ENCODE peak calls at places on chromosome 6, in nine cellular contexts. One of them, this sample, is unnamed.

GRCh38 chr6:17093692-17094091 is 8.2 kb upstream of the STMND1 start:
- DNase-seq in A172: peak
- DNase-seq in activated CD4-positive, alpha-beta T cell treated with anti-CD3 and anti-CD28 coated beads for 48 hours: peak
- DNase-seq in posterior cingulate gyrus: peak
- DNase-seq in M059J: peak
- DNase-seq in Right ventricle myocardium superior: no peak
- DNase-seq in GM12878: no peak
- DNase-seq in CD8-positive, alpha-beta T cell: no peak
- DNase-seq in HFFc6: no peak
- DNase-seq in this sample: no peak

GRCh38 chr6:139325003-139325600 is 33.3 kb upstream of the TXLNB start:
- DNase-seq in A172: no peak
- DNase-seq in activated CD4-positive, alpha-beta T cell treated with anti-CD3 and anti-CD28 coated beads for 48 hours: no peak
- DNase-seq in posterior cingulate gyrus: no peak
- DNase-seq in M059J: no peak
- DNase-seq in Right ventricle myocardium superior: no peak
- DNase-seq in GM12878: no peak
- DNase-seq in CD8-positive, alpha-beta T cell: no peak
- DNase-seq in HFFc6: no peak
- DNase-seq in this sample: no peak

GRCh38 chr6:28235912-28236452 is 10.9 kb downstream of the ZSCAN9 start:
- DNase-seq in A172: no peak
- DNase-seq in activated CD4-positive, alpha-beta T cell treated with anti-CD3 and anti-CD28 coated beads for 48 hours: no peak
- DNase-seq in posterior cingulate gyrus: no peak
- DNase-seq in M059J: no peak
- DNase-seq in Right ventricle myocardium superior: no peak
- DNase-seq in GM12878: no peak
- DNase-seq in CD8-positive, alpha-beta T cell: no peak
- DNase-seq in HFFc6: no peak
- DNase-seq in this sample: no peak

GRCh38 chr6:134201716-134202115 is 116.2 kb downstream of the SGK1 start:
- DNase-seq in A172: no peak
- DNase-seq in activated CD4-positive, alpha-beta T cell treated with anti-CD3 and anti-CD28 coated beads for 48 hours: no peak
- DNase-seq in posterior cingulate gyrus: no peak
- DNase-seq in M059J: no peak
- DNase-seq in Right ventricle myocardium superior: no peak
- DNase-seq in GM12878: no peak
- DNase-seq in CD8-positive, alpha-beta T cell: no peak
- DNase-seq in HFFc6: no peak
- DNase-seq in this sample: no peak

GRCh38 chr6:10719386-10720228 is 3.3 kb upstream of the TMEM14C start:
- DNase-seq in A172: peak
- DNase-seq in activated CD4-positive, alpha-beta T cell treated with anti-CD3 and anti-CD28 coated beads for 48 hours: peak
- DNase-seq in posterior cingulate gyrus: no peak
- DNase-seq in M059J: no peak
- DNase-seq in Right ventricle myocardium superior: peak
- DNase-seq in GM12878: no peak
- DNase-seq in CD8-positive, alpha-beta T cell: peak
- DNase-seq in HFFc6: no peak
- DNase-seq in this sample: no peak

GRCh38 chr6:79570802-79571367 is 33.7 kb upstream of the LCA5 start:
- DNase-seq in A172: peak
- DNase-seq in activated CD4-positive, alpha-beta T cell treated with anti-CD3 and anti-CD28 coated beads for 48 hours: no peak
- DNase-seq in posterior cingulate gyrus: no peak
- DNase-seq in M059J: peak
- DNase-seq in Right ventricle myocardium superior: no peak
- DNase-seq in GM12878: no peak
- DNase-seq in CD8-positive, alpha-beta T cell: no peak
- DNase-seq in HFFc6: peak
- DNase-seq in this sample: no peak

GRCh38 chr6:29633532-29633901 is 534 bp upstream of the GABBR1 start:
- DNase-seq in A172: peak
- DNase-seq in activated CD4-positive, alpha-beta T cell treated with anti-CD3 and anti-CD28 coated beads for 48 hours: no peak
- DNase-seq in posterior cingulate gyrus: peak
- DNase-seq in M059J: no peak
- DNase-seq in Right ventricle myocardium superior: no peak
- DNase-seq in GM12878: no peak
- DNase-seq in CD8-positive, alpha-beta T cell: no peak
- DNase-seq in HFFc6: no peak
- DNase-seq in this sample: no peak

GRCh38 chr6:16322666-16323312 is 84.4 kb downstream of the GMPR start:
- DNase-seq in A172: peak
- DNase-seq in activated CD4-positive, alpha-beta T cell treated with anti-CD3 and anti-CD28 coated beads for 48 hours: peak
- DNase-seq in posterior cingulate gyrus: peak
- DNase-seq in M059J: peak
- DNase-seq in Right ventricle myocardium superior: peak
- DNase-seq in GM12878: no peak
- DNase-seq in CD8-positive, alpha-beta T cell: peak
- DNase-seq in HFFc6: peak
- DNase-seq in this sample: peak

GRCh38 chr6:3592371-3592941 is 135.6 kb upstream of the SLC22A23 start:
- DNase-seq in A172: peak
- DNase-seq in activated CD4-positive, alpha-beta T cell treated with anti-CD3 and anti-CD28 coated beads for 48 hours: no peak
- DNase-seq in posterior cingulate gyrus: no peak
- DNase-seq in M059J: peak
- DNase-seq in Right ventricle myocardium superior: no peak
- DNase-seq in GM12878: no peak
- DNase-seq in CD8-positive, alpha-beta T cell: no peak
- DNase-seq in HFFc6: peak
- DNase-seq in this sample: no peak

GRCh38 chr6:7758456-7758855 is 32.6 kb downstream of the BMP6 start:
- DNase-seq in A172: peak
- DNase-seq in activated CD4-positive, alpha-beta T cell treated with anti-CD3 and anti-CD28 coated beads for 48 hours: no peak
- DNase-seq in posterior cingulate gyrus: no peak
- DNase-seq in M059J: peak
- DNase-seq in Right ventricle myocardium superior: peak
- DNase-seq in GM12878: no peak
- DNase-seq in CD8-positive, alpha-beta T cell: no peak
- DNase-seq in HFFc6: peak
- DNase-seq in this sample: no peak

This sample was measured in activated T-helper 1 cell treated with anti-CD3 and anti-CD28 coated beads, Interleukin-2, amount 50 U/mL, for 16 hours.